ENCODE peak calls at places on chromosomes 1 and 21, in six cellular contexts. Y is H54, O is uterus, H is NB4, T is prostate gland, L is GM12891. W is an unnamed sample.

GRCh38 chr1:184002071-184002470 is 35.5 kb downstream of the COLGALT2 start:
- DNase-seq in H (no peak), Y (peak; percentile 54), T (no peak), O (no peak), L (no peak), W (no peak)

GRCh38 chr1:207049974-207050391 is 1.0 kb downstream of the YOD1 start:
- DNase-seq in H (peak; percentile 68), Y (no peak), T (peak; percentile 67), O (no peak), L (peak; percentile 35), W (peak; percentile 73)

GRCh38 chr1:206866062-206866461 is 639 bp downstream of the IL20 start:
- DNase-seq in L (no peak), Y (no peak), O (peak; percentile 17), H (no peak), T (no peak), W (no peak)

GRCh38 chr1:26010800-26011199 is 10.8 kb upstream of the EXTL1 start:
- DNase-seq in H (no peak), Y (no peak), L (no peak), O (no peak), T (no peak), W (no peak)

GRCh38 chr1:161238039-161238473 is at the start of gene NR1I3:
- DNase-seq in H (no peak), T (no peak), L (no peak), O (no peak), Y (no peak), W (no peak)

GRCh38 chr21:25578070-25578961 is 29.0 kb downstream of the MRPL39 start:
- DNase-seq in O (no peak), T (no peak), L (no peak), Y (no peak), H (no peak), W (peak; percentile 63)

GRCh38 chr1:11650331-11650991 is 3.8 kb downstream of the FBXO2 start:
- DNase-seq in Y (no peak), O (peak; percentile 56), T (peak; percentile 66), H (peak; percentile 94), L (peak; percentile 70), W (peak; percentile 75)

GRCh38 chr1:109668123-109668800 is 405 bp downstream of the GSTM2 start:
- DNase-seq in L (no peak), O (no peak), H (no peak), T (no peak), Y (no peak), W (no peak)

GRCh38 chr1:206460846-206461426 is 9.3 kb upstream of the IKBKE start:
- DNase-seq in H (peak; percentile 31), Y (no peak), O (no peak), T (no peak), L (no peak), W (no peak)

GRCh38 chr1:25472494-25472893 is 41.8 kb downstream of the MACO1 start:
- DNase-seq in O (no peak), H (no peak), L (no peak), Y (no peak), T (no peak), W (no peak)

GRCh38 chr21:45590726-45591618 is 48.7 kb upstream of the SLC19A1 start:
- DNase-seq in O (peak; percentile 29), Y (no peak), T (no peak), L (peak; percentile 70), H (peak; percentile 43), W (peak; percentile 44)

GRCh38 chr1:160853756-160854155 is 8.9 kb downstream of the CD244 start:
- DNase-seq in Y (no peak), O (no peak), H (no peak), T (no peak), L (no peak), W (no peak)

GRCh38 chr1:213387380-213388015 is 336.5 kb downstream of the RPS6KC1 start:
- DNase-seq in L (no peak), Y (no peak), H (no peak), T (no peak), O (no peak), W (no peak)

GRCh38 chr1:22496536-22497160 is 45.0 kb downstream of the ZBTB40 start:
- DNase-seq in L (no peak), H (no peak), Y (no peak), T (no peak), O (no peak), W (no peak)

GRCh38 chr1:10771789-10772188 is 24.7 kb downstream of the CASZ1 start:
- DNase-seq in T (peak; percentile 51), Y (no peak), L (no peak), O (no peak), H (no peak), W (no peak)

GRCh38 chr1:9589144-9589718 is 520 bp downstream of the TMEM201 start:
- DNase-seq in T (no peak), O (peak; percentile 33), L (peak; percentile 22), H (peak; percentile 55), Y (no peak), W (peak; percentile 68)

GRCh38 chr1:7018826-7019225 is 233.6 kb downstream of the CAMTA1 start:
- DNase-seq in H (no peak), L (no peak), Y (no peak), O (no peak), T (no peak), W (no peak)

GRCh38 chr1:86119214-86119764 is 37.3 kb downstream of the COL24A1 start:
- DNase-seq in L (no peak), H (no peak), O (no peak), Y (no peak), T (no peak), W (no peak)

GRCh38 chr1:149848340-149848771 is 51.0 kb upstream of the BOLA1 start:
- DNase-seq in O (no peak), H (peak; percentile 34), T (peak; percentile 3), L (no peak), Y (no peak), W (no peak)

GRCh38 chr21:34887729-34888568 is 161.2 kb downstream of the RUNX1 start:
- DNase-seq in T (peak; percentile 62), O (peak; percentile 62), H (peak; percentile 91), Y (peak; percentile 76), L (peak; percentile 65), W (peak; percentile 90)

GRCh38 chr1:18794561-18794960 is 64.9 kb downstream of the TAS1R2 start:
- DNase-seq in L (no peak), O (no peak), T (no peak), H (no peak), Y (no peak), W (no peak)

GRCh38 chr1:212774584-212774983 is 17.0 kb downstream of the NSL1 start:
- DNase-seq in T (no peak), L (no peak), H (peak; percentile 88), O (no peak), Y (no peak), W (peak; percentile 61)

GRCh38 chr1:87108228-87108627 is 193.8 kb downstream of the HS2ST1 start:
- DNase-seq in Y (no peak), H (no peak), T (no peak), O (no peak), L (no peak), W (no peak)

GRCh38 chr1:12067900-12068821 is 5.1 kb downstream of the TNFRSF8 start:
- DNase-seq in Y (peak; percentile 52), T (no peak), L (no peak), H (no peak), O (peak; percentile 31), W (no peak)

GRCh38 chr1:109883248-109883955 is 27.2 kb upstream of the CSF1 start:
- DNase-seq in Y (no peak), L (no peak), T (no peak), O (peak; percentile 72), H (peak; percentile 32), W (no peak)

DNA sequence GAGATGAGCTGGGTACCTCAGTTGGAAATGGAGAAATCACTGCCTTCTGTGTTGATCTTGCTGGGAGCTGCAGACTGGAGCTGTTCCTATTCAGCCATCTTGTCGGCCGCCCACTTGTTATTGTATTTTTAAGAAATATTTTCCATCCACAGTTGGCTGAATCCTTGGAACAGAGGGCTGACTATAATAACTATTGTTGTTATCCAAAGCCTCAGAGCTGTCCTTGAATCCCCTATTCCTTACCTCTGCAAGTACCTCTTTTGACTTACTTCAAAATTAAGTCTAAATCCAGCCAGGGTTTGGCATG is 44.1 kb upstream of the GRHL3 start:
- DNase-seq in O (no peak), Y (no peak), T (no peak), L (no peak), H (no peak), W (no peak)
- TF ChIP-seq POLR2A in O (no peak), Y (no peak), T (no peak), L (no peak), H (no peak), W (no peak)

DNA sequence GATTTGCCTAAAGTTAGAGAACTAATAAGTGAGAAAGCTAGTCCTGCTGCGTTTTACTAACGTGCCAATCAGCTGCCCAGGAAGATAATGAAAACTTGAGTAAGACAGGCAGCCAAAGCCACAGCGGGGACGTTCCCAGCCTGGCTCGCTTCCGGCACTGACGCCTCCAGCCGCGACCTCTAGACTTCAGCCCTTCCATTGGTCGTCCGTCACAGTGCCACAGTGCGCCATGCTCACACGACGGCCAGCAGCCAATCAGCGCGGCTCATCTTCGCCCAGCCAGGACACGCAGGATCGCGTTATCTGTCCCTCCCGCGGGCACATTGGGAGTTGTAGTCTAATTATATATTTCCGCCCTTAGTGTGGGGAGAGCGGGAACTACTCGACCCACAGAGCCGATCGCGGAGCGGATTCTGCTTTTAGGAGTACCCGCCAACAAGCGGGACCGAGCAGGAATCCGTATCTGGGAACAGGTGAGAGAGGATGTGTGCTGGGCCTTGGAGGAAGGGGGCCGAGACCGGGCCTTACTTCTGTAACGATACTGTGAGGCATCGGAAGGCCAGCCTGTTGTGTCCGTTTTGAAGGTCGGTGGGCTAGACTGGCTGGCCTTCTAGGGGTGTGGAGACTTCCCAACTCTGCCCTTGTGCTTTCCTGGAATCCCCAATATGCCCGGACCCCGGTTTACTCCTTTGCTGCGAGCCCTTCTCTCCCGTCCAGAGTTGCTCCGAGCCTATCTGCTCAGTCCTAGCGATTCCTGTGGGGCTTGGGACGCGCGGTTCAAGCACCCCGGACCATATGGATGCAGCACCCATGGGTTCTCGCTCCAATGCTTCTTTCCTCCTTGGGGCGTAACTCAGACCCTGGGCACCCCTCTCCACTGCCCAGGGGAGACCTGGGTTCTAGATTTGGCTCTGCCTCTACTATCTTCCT is at the start of gene FDPS:
- DNase-seq in H (peak; percentile 99), Y (peak; percentile 98), T (peak; percentile 99), L (peak; percentile 94), O (peak; percentile 97), W (peak; percentile 100)
- TF ChIP-seq POLR2A in H (peak; percentile 69), Y (peak; percentile 53), T (peak; percentile 62), L (peak; percentile 81), O (peak; percentile 69), W (peak; percentile 91)

GRCh38 chr1:17523487-17524029 is 15.9 kb upstream of the ARHGEF10L start:
- DNase-seq in O (no peak), H (no peak), Y (no peak), L (no peak), T (no peak), W (no peak)

GRCh38 chr1:17525065-17525464 is 14.4 kb upstream of the ARHGEF10L start:
- DNase-seq in T (no peak), H (no peak), Y (no peak), L (no peak), O (no peak), W (no peak)

GRCh38 chr1:17520473-17521319 is 18.8 kb upstream of the ARHGEF10L start:
- DNase-seq in L (no peak), H (no peak), T (no peak), O (no peak), Y (no peak), W (no peak)

GRCh38 chr1:17520041-17520440 is 19.5 kb upstream of the ARHGEF10L start:
- DNase-seq in Y (no peak), O (no peak), H (no peak), T (peak; percentile 90), L (no peak), W (no peak)

GRCh38 chr1:17521946-17522612 is 17.4 kb upstream of the ARHGEF10L start:
- DNase-seq in H (no peak), T (no peak), Y (no peak), L (no peak), O (no peak), W (no peak)
- TF ChIP-seq POLR2A in H (no peak), T (peak; percentile 11), Y (no peak), L (no peak), O (no peak), W (no peak)

GRCh38 chr1:47333922-47334764 is 553 bp downstream of the CMPK1 start:
- DNase-seq in L (peak; percentile 83), O (peak; percentile 69), T (peak; percentile 78), H (peak; percentile 87), Y (peak; percentile 71), W (peak; percentile 92)
- TF ChIP-seq POLR2A in L (peak; percentile 31), O (peak; percentile 56), T (peak; percentile 15), H (peak; percentile 31), Y (peak; percentile 59), W (peak; percentile 51)

W was measured in erythroblast.